ENCODE peak calls at places on chromosomes 4 and X, in nine cellular contexts. A is tibial artery; Z is AG04450; D is suprapubic skin; J is astrocyte of the spinal cord; C is CD4-positive, alpha-beta T cell; E is left lung; W is AG09319; V is Panc1. P is an unnamed sample.

GRCh38 chr4:158484173-158484885 is 37.4 kb upstream of the RXFP1 start:
- DNase-seq in A (no peak), J (peak; percentile 44), W (no peak), E (no peak), D (no peak), Z (no peak), C (no peak), V (no peak), P (peak; percentile 46)

GRCh38 chr4:15020502-15021286 is 18.4 kb downstream of the CPEB2 start:
- DNase-seq in Z (no peak), C (no peak), D (no peak), E (no peak), W (no peak), J (no peak), A (no peak), V (no peak), P (no peak)

GRCh38 chrX:13142891-13143290 is 98.5 kb upstream of the FAM9C start:
- DNase-seq in E (no peak), D (no peak), A (no peak), Z (no peak), V (no peak), J (no peak), W (no peak), C (no peak), P (no peak)

GRCh38 chr4:179871726-179872125 is 2371.5 kb upstream of the TENM3 start:
- DNase-seq in W (no peak), Z (no peak), V (no peak), E (no peak), A (no peak), C (no peak), J (no peak), D (no peak), P (no peak)

GRCh38 chr4:178599521-178599920 is 1157.3 kb upstream of the AGA start:
- DNase-seq in A (no peak), Z (no peak), V (no peak), W (no peak), J (no peak), E (no peak), C (no peak), D (no peak), P (no peak)

GRCh38 chrX:43940811-43941210 is 32.4 kb downstream of the NDP start:
- DNase-seq in Z (no peak), D (no peak), V (no peak), E (no peak), J (peak; percentile 54), C (no peak), A (no peak), W (no peak), P (no peak)

GRCh38 chr4:78432896-78433295 is 118.7 kb upstream of the ANXA3 start:
- DNase-seq in V (no peak), E (no peak), Z (no peak), W (no peak), J (peak; percentile 23), C (no peak), A (no peak), D (no peak), P (peak; percentile 22)

GRCh38 chr4:3338321-3338838 is 45.6 kb downstream of the RGS12 start:
- DNase-seq in Z (no peak), J (no peak), E (no peak), V (no peak), C (no peak), D (no peak), A (no peak), W (no peak), P (no peak)

GRCh38 chr4:48184891-48185290 is 50.8 kb upstream of the TXK start:
- DNase-seq in Z (no peak), E (no peak), W (no peak), V (no peak), D (no peak), C (no peak), A (no peak), J (peak; percentile 58), P (no peak)

GRCh38 chr4:136355970-136356369 is 1176.3 kb downstream of the PCDH18 start:
- DNase-seq in Z (no peak), C (no peak), E (no peak), W (no peak), A (no peak), D (no peak), V (no peak), J (no peak), P (no peak)

GRCh38 chrX:134886201-134886600 is 104.6 kb upstream of the SMIM10 start:
- DNase-seq in W (no peak), D (no peak), E (no peak), Z (no peak), C (no peak), J (no peak), A (no peak), V (peak; percentile 77), P (no peak)

GRCh38 chr4:78654809-78655208 is 103.2 kb downstream of the ANXA3 start:
- DNase-seq in Z (peak; percentile 37), V (no peak), D (no peak), E (no peak), C (no peak), W (peak; percentile 75), J (no peak), A (no peak), P (no peak)

GRCh38 chrX:39728025-39728424 is 369.7 kb downstream of the BCOR start:
- DNase-seq in D (no peak), C (no peak), V (no peak), W (no peak), E (no peak), J (no peak), A (no peak), Z (no peak), P (no peak)

GRCh38 chr4:68271851-68272756 is 26.6 kb upstream of the TMPRSS11B start:
- DNase-seq in Z (peak; percentile 30), C (no peak), E (no peak), J (peak; percentile 84), V (peak; percentile 56), W (peak; percentile 22), A (no peak), D (no peak), P (peak; percentile 28)

GRCh38 chr4:110959041-110959643 is 336.3 kb upstream of the PITX2 start:
- DNase-seq in A (no peak), Z (no peak), C (no peak), D (no peak), V (no peak), E (no peak), W (no peak), J (peak; percentile 31), P (no peak)

GRCh38 chr4:19473569-19473968 is 778.1 kb upstream of the SLIT2 start:
- DNase-seq in J (no peak), A (no peak), Z (no peak), W (no peak), C (no peak), D (no peak), E (no peak), V (no peak), P (no peak)

GRCh38 chr4:78569291-78569821 is 17.8 kb downstream of the ANXA3 start:
- DNase-seq in E (no peak), C (no peak), Z (peak; percentile 46), V (no peak), J (peak; percentile 85), W (no peak), A (no peak), D (no peak), P (peak; percentile 79)

GRCh38 chrX:38803609-38804480 is 2.6 kb downstream of the MID1IP1 start:
- DNase-seq in V (no peak), A (peak; percentile 91), J (peak; percentile 76), E (peak; percentile 89), W (peak; percentile 51), D (peak; percentile 91), Z (no peak), C (peak; percentile 65), P (no peak)

GRCh38 chr4:22238742-22239141 is 277.1 kb downstream of the ADGRA3 start:
- DNase-seq in Z (no peak), V (no peak), E (no peak), W (no peak), J (no peak), A (no peak), D (no peak), C (no peak), P (no peak)

GRCh38 chrX:18828832-18829404 is 121.5 kb downstream of the PPEF1 start:
- DNase-seq in A (no peak), J (peak; percentile 2), Z (no peak), E (no peak), V (no peak), C (no peak), W (no peak), D (no peak), P (no peak)

GRCh38 chr4:113502476-113502875 is 259.1 kb downstream of the CAMK2D start:
- DNase-seq in D (no peak), J (no peak), C (no peak), Z (no peak), V (no peak), E (no peak), A (no peak), W (no peak), P (no peak)

GRCh38 chr4:52507774-52508173 is 151.3 kb downstream of the USP46 start:
- DNase-seq in A (no peak), J (peak; percentile 16), D (no peak), Z (no peak), E (no peak), W (no peak), C (no peak), V (no peak), P (no peak)

GRCh38 chr4:22962186-22962786 is 269.5 kb downstream of the GBA3 start:
- DNase-seq in E (no peak), D (no peak), C (no peak), W (no peak), V (no peak), A (no peak), J (peak; percentile 52), Z (no peak), P (no peak)

GRCh38 chr4:89024051-89024675 is 32.8 kb downstream of the FAM13A start:
- DNase-seq in W (peak; percentile 46), V (peak; percentile 38), D (peak; percentile 62), C (no peak), E (no peak), J (peak; percentile 78), A (no peak), Z (peak; percentile 44), P (peak; percentile 4)
- TF ChIP-seq CTCF in W (peak; percentile 71), V (peak; percentile 58), D (peak; percentile 93), C (peak; percentile 83), E (peak; percentile 82), J (peak; percentile 67), A (peak; percentile 74), Z (peak; percentile 80), P (peak; percentile 64)

GRCh38 chr4:7928711-7929505 is 10.8 kb downstream of the AFAP1 start:
- DNase-seq in A (no peak), C (no peak), E (peak; percentile 23), V (no peak), W (no peak), J (no peak), Z (no peak), D (peak; percentile 44), P (no peak)
- TF ChIP-seq CTCF in A (peak; percentile 26), C (no peak), E (no peak), V (no peak), W (peak; percentile 28), J (peak; percentile 38), Z (peak; percentile 36), D (no peak), P (peak; percentile 39)

GRCh38 chr4:5378002-5378401 is 326.7 kb downstream of the STK32B start:
- DNase-seq in D (no peak), A (no peak), J (no peak), E (no peak), V (no peak), C (no peak), Z (no peak), W (no peak), P (no peak)
- TF ChIP-seq CTCF in D (no peak), A (no peak), J (peak; percentile 26), E (no peak), V (peak; percentile 35), C (no peak), Z (no peak), W (peak; percentile 47), P (peak; percentile 44)

GRCh38 chrX:45596190-45596808 is 395.6 kb upstream of the DIPK2B start:
- DNase-seq in A (no peak), C (no peak), E (no peak), V (no peak), W (no peak), J (no peak), D (no peak), Z (no peak), P (no peak)
- TF ChIP-seq CTCF in A (peak; percentile 14), C (no peak), E (no peak), V (no peak), W (no peak), J (no peak), D (no peak), Z (no peak), P (no peak)